ENCODE peak calls at places on chromosomes 2 and 18, in four cellular contexts. One of them, this sample, is unnamed.

GRCh38 chr2:30686000-30686399 is 121.2 kb downstream of the CAPN13 start:
- DNase-seq in K562: peak; percentile 33
- DNase-seq in HepG2: peak; percentile 59
- DNase-seq in H1: no peak
- DNase-seq in this sample: peak; percentile 55

GRCh38 chr2:117785740-117786139 is 28.8 kb upstream of the DDX18 start:
- DNase-seq in K562: peak; percentile 44
- DNase-seq in HepG2: peak; percentile 59
- DNase-seq in H1: no peak
- DNase-seq in this sample: peak; percentile 54

GRCh38 chr18:73408434-73408833 is 540.6 kb upstream of the NETO1 start:
- DNase-seq in K562: no peak
- DNase-seq in HepG2: no peak
- DNase-seq in H1: peak; percentile 10
- DNase-seq in this sample: no peak

GRCh38 chr18:30135938-30136337 is 906.6 kb downstream of the DSC3 start:
- DNase-seq in K562: no peak
- DNase-seq in HepG2: no peak
- DNase-seq in H1: no peak
- DNase-seq in this sample: no peak

GRCh38 chr2:177329035-177329434 is 63.5 kb upstream of the AGPS start:
- DNase-seq in K562: no peak
- DNase-seq in HepG2: no peak
- DNase-seq in H1: no peak
- DNase-seq in this sample: no peak

GRCh38 chr2:132469095-132469494 is 52.5 kb downstream of the GPR39 start:
- DNase-seq in K562: no peak
- DNase-seq in HepG2: no peak
- DNase-seq in H1: no peak
- DNase-seq in this sample: no peak

GRCh38 chr2:8319219-8319618 is 362.6 kb upstream of the ID2 start:
- DNase-seq in K562: no peak
- DNase-seq in HepG2: no peak
- DNase-seq in H1: no peak
- DNase-seq in this sample: no peak

GRCh38 chr2:101608411-101609317 is 88.8 kb upstream of the MAP4K4 start:
- DNase-seq in K562: no peak
- DNase-seq in HepG2: no peak
- DNase-seq in H1: no peak
- DNase-seq in this sample: no peak

GRCh38 chr2:179311071-179311470 is 46.4 kb upstream of the SESTD1 start:
- DNase-seq in K562: no peak
- DNase-seq in HepG2: no peak
- DNase-seq in H1: no peak
- DNase-seq in this sample: no peak

GRCh38 chr2:129708221-129708967 is 271.1 kb upstream of the RAB6C start:
- DNase-seq in K562: peak; percentile 25
- DNase-seq in HepG2: no peak
- DNase-seq in H1: no peak
- DNase-seq in this sample: no peak

DNA sequence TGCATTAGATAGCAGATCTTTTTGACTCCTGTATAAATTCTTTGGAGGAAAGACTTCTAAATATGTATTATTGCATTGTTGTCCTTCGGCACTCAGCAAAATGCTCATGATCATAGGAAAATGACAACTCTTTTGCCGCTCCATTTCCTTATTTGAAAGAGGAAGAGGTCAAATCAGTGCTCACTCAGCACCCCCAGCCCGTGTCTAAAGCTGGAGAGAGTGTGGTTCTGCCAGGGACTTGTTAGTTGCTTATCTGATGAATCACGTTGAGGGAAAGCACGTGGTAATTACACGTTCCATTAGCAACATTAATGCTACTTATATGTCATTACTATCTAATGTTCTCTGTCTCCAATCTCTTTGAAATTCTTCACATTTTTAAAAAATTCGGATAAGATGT is 46.0 kb upstream of the MBP start:
- DNase-seq in K562: no peak
- DNase-seq in HepG2: no peak
- DNase-seq in H1: no peak
- DNase-seq in this sample: no peak
- TF ChIP-seq RAD21 in K562: no peak
- TF ChIP-seq RAD21 in HepG2: no peak
- TF ChIP-seq RAD21 in H1: no peak
- TF ChIP-seq RAD21 in this sample: no peak

GRCh38 chr18:27577740-27578139 is 392.6 kb upstream of the CHST9 start:
- DNase-seq in K562: no peak
- DNase-seq in HepG2: no peak
- DNase-seq in H1: no peak
- DNase-seq in this sample: no peak
- TF ChIP-seq EP300 in K562: no peak
- TF ChIP-seq EP300 in HepG2: no peak
- TF ChIP-seq EP300 in H1: no peak
- TF ChIP-seq EP300 in this sample: no peak

DNA sequence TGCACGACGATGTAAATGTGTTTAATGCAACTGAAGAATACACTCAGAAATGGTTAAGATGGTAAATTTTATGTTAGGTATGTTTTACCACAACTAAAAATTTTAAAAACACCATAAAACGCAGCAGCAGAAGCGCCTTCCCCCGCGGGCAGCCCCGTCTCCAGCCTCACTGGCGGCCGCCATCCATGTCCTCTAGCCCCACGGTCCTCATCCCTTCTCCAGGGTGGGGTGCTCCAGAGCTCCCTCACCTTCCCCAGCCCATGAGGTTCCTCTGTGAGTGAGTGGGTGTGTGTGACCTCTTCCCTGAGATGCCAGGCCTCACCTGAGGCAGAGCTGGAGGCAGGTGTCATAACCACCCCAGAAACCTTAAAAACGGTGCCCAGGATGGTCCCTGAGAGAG is 17.0 kb downstream of the INHBB start:
- DNase-seq in K562: no peak
- DNase-seq in HepG2: no peak
- DNase-seq in H1: no peak
- DNase-seq in this sample: no peak
- TF ChIP-seq JUN in K562: no peak
- TF ChIP-seq JUN in HepG2: no peak
- TF ChIP-seq JUN in H1: no peak
- TF ChIP-seq JUN in this sample: no peak

GRCh38 chr2:236535024-236535423 is 34.6 kb upstream of the ACKR3 start:
- DNase-seq in K562: no peak
- DNase-seq in HepG2: no peak
- DNase-seq in H1: no peak
- DNase-seq in this sample: no peak
- TF ChIP-seq RAD21 in K562: no peak
- TF ChIP-seq RAD21 in HepG2: no peak
- TF ChIP-seq RAD21 in H1: no peak
- TF ChIP-seq RAD21 in this sample: no peak

DNA sequence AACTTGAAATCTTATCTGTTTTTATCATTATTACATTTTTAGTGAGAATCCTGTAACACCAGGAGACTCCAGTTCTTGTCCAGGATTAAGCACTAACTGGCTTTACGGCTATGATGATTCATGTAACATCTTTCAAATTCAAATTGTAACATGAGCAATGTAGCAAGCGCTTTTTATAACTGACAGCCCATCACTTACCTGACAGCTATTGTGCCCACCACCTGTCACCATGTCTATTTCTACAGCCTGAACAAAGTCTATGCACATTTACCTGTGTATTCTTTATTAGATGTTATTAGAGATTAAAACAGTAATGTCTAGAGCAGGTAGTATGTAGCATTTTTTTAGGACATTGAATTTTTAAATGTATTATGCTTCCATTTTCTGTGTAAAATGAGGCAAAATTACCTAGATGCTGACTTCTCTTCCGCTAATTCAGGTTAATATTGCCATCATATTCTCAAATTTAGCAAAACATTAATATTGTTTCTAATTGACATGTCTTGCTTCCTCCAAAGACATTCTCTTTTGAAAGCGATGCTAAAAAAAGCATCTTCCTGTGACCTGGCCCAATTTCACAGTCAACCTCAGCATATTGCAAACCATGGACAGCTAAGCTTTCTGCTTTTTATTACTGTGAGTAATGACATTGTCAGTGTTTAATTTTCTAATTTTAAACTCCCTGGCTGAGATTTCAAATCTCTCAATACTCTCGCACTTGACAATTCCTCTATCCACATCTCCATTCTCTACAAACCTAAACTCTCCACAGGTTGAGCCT is 37.8 kb downstream of the RIT2 start:
- DNase-seq in K562: no peak
- DNase-seq in HepG2: no peak
- DNase-seq in H1: no peak
- DNase-seq in this sample: no peak
- TF ChIP-seq EP300 in K562: no peak
- TF ChIP-seq EP300 in HepG2: no peak
- TF ChIP-seq EP300 in H1: no peak
- TF ChIP-seq EP300 in this sample: no peak

GRCh38 chr2:235774153-235774552 is 280.3 kb downstream of the AGAP1 start:
- DNase-seq in K562: no peak
- DNase-seq in HepG2: no peak
- DNase-seq in H1: no peak
- DNase-seq in this sample: no peak

GRCh38 chr2:235773188-235773928 is 279.5 kb downstream of the AGAP1 start:
- DNase-seq in K562: no peak
- DNase-seq in HepG2: peak; percentile 27
- DNase-seq in H1: no peak
- DNase-seq in this sample: no peak

GRCh38 chr2:235768606-235769005 is 274.8 kb downstream of the AGAP1 start:
- DNase-seq in K562: no peak
- DNase-seq in HepG2: no peak
- DNase-seq in H1: no peak
- DNase-seq in this sample: no peak

GRCh38 chr2:235769046-235769445 is 275.2 kb downstream of the AGAP1 start:
- DNase-seq in K562: no peak
- DNase-seq in HepG2: no peak
- DNase-seq in H1: no peak
- DNase-seq in this sample: no peak

DNA sequence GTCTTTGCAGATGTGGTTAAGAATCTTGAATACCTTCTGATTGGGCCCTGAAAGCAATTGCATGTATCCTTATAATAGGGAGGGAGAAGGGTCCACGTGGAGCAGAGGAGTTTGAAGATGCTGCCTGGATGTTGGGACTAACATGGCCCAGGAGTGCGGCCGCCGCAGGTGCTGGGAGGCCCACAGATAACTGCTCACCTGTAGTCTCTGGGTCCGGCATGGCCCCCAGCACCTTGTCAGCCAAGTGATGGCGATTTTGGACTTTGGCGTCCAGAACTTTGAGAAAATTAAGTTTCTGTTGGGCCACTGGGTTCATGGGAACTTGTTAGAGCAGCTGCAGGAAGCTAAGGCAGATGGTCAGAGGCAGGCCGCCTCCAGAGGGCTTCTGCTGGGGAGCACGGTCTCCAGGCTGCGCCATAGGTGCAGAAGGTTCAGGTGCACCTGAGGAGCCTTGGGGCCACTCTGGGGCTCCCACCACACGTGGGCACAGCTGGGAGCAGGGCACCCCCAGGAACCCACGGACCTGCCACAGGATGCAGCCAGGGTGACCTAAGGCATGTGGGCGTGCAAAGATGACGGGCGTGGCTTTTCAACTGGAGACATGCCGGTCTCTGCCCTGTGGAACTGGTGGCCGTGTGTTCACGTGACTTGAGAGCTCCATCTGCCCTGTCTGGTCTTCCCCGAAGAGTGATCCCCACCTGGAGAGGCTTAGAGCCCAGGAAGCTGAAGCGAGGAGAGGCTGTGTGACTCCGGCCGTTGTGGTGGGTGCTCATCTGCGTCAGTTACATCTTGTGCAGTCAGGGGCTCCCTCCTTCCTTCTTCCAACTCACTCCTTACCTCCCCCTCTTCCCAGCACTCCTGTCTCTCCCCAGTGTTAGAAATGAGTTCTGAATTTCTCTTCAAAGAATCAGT is 277.3 kb downstream of the AGAP1 start:
- DNase-seq in K562: no peak
- DNase-seq in HepG2: no peak
- DNase-seq in H1: no peak
- DNase-seq in this sample: no peak
- TF ChIP-seq JUN in K562: no peak
- TF ChIP-seq JUN in HepG2: no peak
- TF ChIP-seq JUN in H1: no peak
- TF ChIP-seq JUN in this sample: no peak

DNA sequence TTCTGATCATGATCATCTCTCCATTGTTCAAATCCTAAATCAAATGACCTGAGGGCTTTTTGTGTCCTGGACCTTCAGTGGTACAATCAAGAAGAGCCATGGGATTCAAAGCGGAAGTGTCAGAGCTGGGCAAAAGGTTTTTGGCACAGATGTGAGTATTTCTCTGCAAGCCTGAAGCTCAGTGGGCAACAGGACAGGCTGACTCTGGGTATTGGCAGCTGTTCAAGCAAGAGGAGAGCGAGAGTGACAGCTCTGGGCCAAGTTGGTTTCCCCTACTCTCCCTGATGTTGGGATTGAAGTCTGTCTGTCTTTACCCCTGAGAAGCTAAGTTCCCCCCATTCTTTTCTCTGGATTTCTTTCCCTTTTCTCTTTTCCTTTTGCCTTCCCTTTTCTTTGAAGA is 33.3 kb downstream of the DSEL start:
- DNase-seq in K562: no peak
- DNase-seq in HepG2: no peak
- DNase-seq in H1: no peak
- DNase-seq in this sample: no peak
- TF ChIP-seq RAD21 in K562: no peak
- TF ChIP-seq RAD21 in HepG2: no peak
- TF ChIP-seq RAD21 in H1: no peak
- TF ChIP-seq RAD21 in this sample: no peak

This sample was measured in A549.